ENCODE peak calls at places on chromosomes 12 and 14, in six cellular contexts. One of them, this sample, is unnamed. For H3K4me1, the result is how much of the 10 kb centered on the place peaks cover.

GRCh38 chr12:95216704-95217376 is 427 bp downstream of the FGD6 start:
- DNase-seq in stomach: no peak
- DNase-seq in ascending aorta: no peak
- DNase-seq in mesendoderm: peak
- DNase-seq in neural progenitor cell: no peak
- DNase-seq in CD4-positive, CD25-positive, alpha-beta regulatory T cell: no peak
- DNase-seq in this sample: no peak

GRCh38 chr12:58450868-58451482 is 469.3 kb downstream of the LRIG3 start:
- DNase-seq in stomach: peak
- DNase-seq in ascending aorta: no peak
- DNase-seq in mesendoderm: no peak
- DNase-seq in neural progenitor cell: peak
- DNase-seq in CD4-positive, CD25-positive, alpha-beta regulatory T cell: no peak
- DNase-seq in this sample: no peak

GRCh38 chr14:76920572-76921175 is 94.5 kb downstream of the LRRC74A start:
- DNase-seq in stomach: no peak
- DNase-seq in ascending aorta: no peak
- DNase-seq in mesendoderm: peak
- DNase-seq in neural progenitor cell: peak
- DNase-seq in CD4-positive, CD25-positive, alpha-beta regulatory T cell: no peak
- DNase-seq in this sample: peak

GRCh38 chr12:106033161-106033675 is 105.5 kb downstream of the NUAK1 start:
- DNase-seq in stomach: no peak
- DNase-seq in ascending aorta: no peak
- DNase-seq in mesendoderm: no peak
- DNase-seq in neural progenitor cell: no peak
- DNase-seq in CD4-positive, CD25-positive, alpha-beta regulatory T cell: no peak
- DNase-seq in this sample: no peak

GRCh38 chr14:23364604-23365352 is at the start of gene EFS:
- DNase-seq in stomach: no peak
- DNase-seq in ascending aorta: peak
- DNase-seq in mesendoderm: peak
- DNase-seq in neural progenitor cell: peak
- DNase-seq in CD4-positive, CD25-positive, alpha-beta regulatory T cell: no peak
- DNase-seq in this sample: no peak

GRCh38 chr12:131643581-131644452 is 67.1 kb upstream of the SFSWAP start:
- DNase-seq in stomach: no peak
- DNase-seq in ascending aorta: no peak
- DNase-seq in mesendoderm: no peak
- DNase-seq in neural progenitor cell: no peak
- DNase-seq in CD4-positive, CD25-positive, alpha-beta regulatory T cell: no peak
- DNase-seq in this sample: no peak

GRCh38 chr12:109309441-109310246 is 560 bp upstream of the FOXN4 start:
- DNase-seq in stomach: no peak
- DNase-seq in ascending aorta: no peak
- DNase-seq in mesendoderm: peak
- DNase-seq in neural progenitor cell: peak
- DNase-seq in CD4-positive, CD25-positive, alpha-beta regulatory T cell: peak
- DNase-seq in this sample: no peak

GRCh38 chr12:109963743-109964429 is 32.3 kb downstream of the GIT2 start:
- DNase-seq in stomach: no peak
- DNase-seq in ascending aorta: no peak
- DNase-seq in mesendoderm: no peak
- DNase-seq in neural progenitor cell: no peak
- DNase-seq in CD4-positive, CD25-positive, alpha-beta regulatory T cell: no peak
- DNase-seq in this sample: no peak

GRCh38 chr12:30902001-30902400 is 24.5 kb upstream of the TSPAN11 start:
- DNase-seq in stomach: no peak
- DNase-seq in ascending aorta: no peak
- DNase-seq in mesendoderm: no peak
- DNase-seq in neural progenitor cell: no peak
- DNase-seq in CD4-positive, CD25-positive, alpha-beta regulatory T cell: no peak
- DNase-seq in this sample: no peak

GRCh38 chr12:51632598-51632997 is 41.6 kb downstream of the SCN8A start:
- DNase-seq in stomach: no peak
- DNase-seq in ascending aorta: no peak
- DNase-seq in mesendoderm: no peak
- DNase-seq in neural progenitor cell: no peak
- DNase-seq in CD4-positive, CD25-positive, alpha-beta regulatory T cell: no peak
- DNase-seq in this sample: no peak

GRCh38 chr12:79402626-79403025 is 288.1 kb downstream of the PAWR start:
- DNase-seq in stomach: no peak
- DNase-seq in ascending aorta: no peak
- DNase-seq in mesendoderm: no peak
- DNase-seq in neural progenitor cell: no peak
- DNase-seq in CD4-positive, CD25-positive, alpha-beta regulatory T cell: no peak
- DNase-seq in this sample: no peak

GRCh38 chr12:13937735-13938134 is 43.7 kb downstream of the GRIN2B start:
- DNase-seq in stomach: no peak
- DNase-seq in ascending aorta: no peak
- DNase-seq in mesendoderm: no peak
- DNase-seq in neural progenitor cell: no peak
- DNase-seq in CD4-positive, CD25-positive, alpha-beta regulatory T cell: no peak
- DNase-seq in this sample: no peak

GRCh38 chr12:54141534-54142475 is 47.0 kb downstream of the SMUG1 start:
- DNase-seq in stomach: no peak
- DNase-seq in ascending aorta: peak
- DNase-seq in mesendoderm: peak
- DNase-seq in neural progenitor cell: no peak
- DNase-seq in CD4-positive, CD25-positive, alpha-beta regulatory T cell: no peak
- DNase-seq in this sample: no peak

GRCh38 chr14:63045612-63046320 is 508 bp upstream of the KCNH5 start:
- DNase-seq in stomach: no peak
- DNase-seq in ascending aorta: no peak
- DNase-seq in mesendoderm: peak
- DNase-seq in neural progenitor cell: peak
- DNase-seq in CD4-positive, CD25-positive, alpha-beta regulatory T cell: no peak
- DNase-seq in this sample: peak

GRCh38 chr12:107448198-107448597 is 237.4 kb upstream of the PWP1 start:
- DNase-seq in stomach: no peak
- DNase-seq in ascending aorta: no peak
- DNase-seq in mesendoderm: peak
- DNase-seq in neural progenitor cell: peak
- DNase-seq in CD4-positive, CD25-positive, alpha-beta regulatory T cell: no peak
- DNase-seq in this sample: no peak

GRCh38 chr14:22560638-22561365 is 28.2 kb downstream of the DAD1 start:
- DNase-seq in stomach: peak
- DNase-seq in ascending aorta: peak
- DNase-seq in mesendoderm: peak
- DNase-seq in neural progenitor cell: no peak
- DNase-seq in CD4-positive, CD25-positive, alpha-beta regulatory T cell: peak
- DNase-seq in this sample: no peak

GRCh38 chr12:15613981-15614380 is 175.2 kb downstream of the EPS8 start:
- DNase-seq in stomach: no peak
- DNase-seq in ascending aorta: no peak
- DNase-seq in mesendoderm: no peak
- DNase-seq in neural progenitor cell: no peak
- DNase-seq in CD4-positive, CD25-positive, alpha-beta regulatory T cell: no peak
- DNase-seq in this sample: no peak

GRCh38 chr14:22733829-22734228 is 32.7 kb upstream of the OXA1L start:
- DNase-seq in stomach: no peak
- DNase-seq in ascending aorta: no peak
- DNase-seq in mesendoderm: no peak
- DNase-seq in neural progenitor cell: no peak
- DNase-seq in CD4-positive, CD25-positive, alpha-beta regulatory T cell: no peak
- DNase-seq in this sample: no peak

GRCh38 chr14:68405959-68406358 is 386.9 kb downstream of the ZFP36L1 start:
- DNase-seq in stomach: no peak
- DNase-seq in ascending aorta: no peak
- DNase-seq in mesendoderm: no peak
- DNase-seq in neural progenitor cell: no peak
- DNase-seq in CD4-positive, CD25-positive, alpha-beta regulatory T cell: no peak
- DNase-seq in this sample: no peak

GRCh38 chr12:57756406-57757341 is 1.8 kb downstream of the MARCHF9 start:
- DNase-seq in stomach: peak
- DNase-seq in ascending aorta: no peak
- DNase-seq in mesendoderm: peak
- DNase-seq in neural progenitor cell: peak
- DNase-seq in CD4-positive, CD25-positive, alpha-beta regulatory T cell: peak
- DNase-seq in this sample: no peak

GRCh38 chr12:23887055-23887835 is 62.2 kb downstream of the SOX5 start:
- DNase-seq in stomach: no peak
- DNase-seq in ascending aorta: no peak
- DNase-seq in mesendoderm: peak
- DNase-seq in neural progenitor cell: no peak
- DNase-seq in CD4-positive, CD25-positive, alpha-beta regulatory T cell: no peak
- DNase-seq in this sample: no peak

GRCh38 chr12:127351481-127352010 is 915.4 kb upstream of the TMEM132C start:
- DNase-seq in stomach: no peak
- DNase-seq in ascending aorta: no peak
- DNase-seq in mesendoderm: no peak
- DNase-seq in neural progenitor cell: no peak
- DNase-seq in CD4-positive, CD25-positive, alpha-beta regulatory T cell: no peak
- DNase-seq in this sample: no peak

GRCh38 chr14:81766597-81766996 is 232.9 kb upstream of the SEL1L start:
- DNase-seq in stomach: no peak
- DNase-seq in ascending aorta: no peak
- DNase-seq in mesendoderm: peak
- DNase-seq in neural progenitor cell: no peak
- DNase-seq in CD4-positive, CD25-positive, alpha-beta regulatory T cell: no peak
- DNase-seq in this sample: no peak

DNA sequence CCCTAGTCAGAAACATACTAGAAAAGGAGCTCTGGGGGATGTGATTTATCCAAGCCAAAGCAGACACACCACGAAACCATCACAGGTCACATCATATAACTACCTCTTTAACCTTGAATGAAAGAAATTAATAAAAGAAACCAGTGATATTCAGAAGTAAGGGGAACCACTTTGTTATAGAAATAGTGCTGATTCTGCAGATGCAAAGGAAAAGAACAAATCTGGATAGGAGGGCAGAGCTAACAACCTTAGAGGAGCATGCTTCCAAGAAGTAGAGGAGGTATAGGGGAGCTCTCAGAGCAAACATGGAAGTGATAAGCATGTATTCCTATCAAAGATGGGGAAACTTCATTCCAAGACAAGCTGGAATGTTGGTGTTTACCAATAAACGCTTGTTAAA is 117.0 kb upstream of the MDM1 start:
- DNase-seq in stomach: no peak
- DNase-seq in ascending aorta: no peak
- DNase-seq in mesendoderm: no peak
- DNase-seq in neural progenitor cell: no peak
- DNase-seq in CD4-positive, CD25-positive, alpha-beta regulatory T cell: no peak
- DNase-seq in this sample: no peak
- H3K4me1 ChIP-seq in stomach: under half
- H3K4me1 ChIP-seq in ascending aorta: under half
- H3K4me1 ChIP-seq in mesendoderm: under half
- H3K4me1 ChIP-seq in neural progenitor cell: under half
- H3K4me1 ChIP-seq in CD4-positive, CD25-positive, alpha-beta regulatory T cell: under half
- H3K4me1 ChIP-seq in this sample: under half

GRCh38 chr12:63895841-63896240 is 51.3 kb downstream of the SRGAP1 start:
- DNase-seq in stomach: no peak
- DNase-seq in ascending aorta: no peak
- DNase-seq in mesendoderm: no peak
- DNase-seq in neural progenitor cell: no peak
- DNase-seq in CD4-positive, CD25-positive, alpha-beta regulatory T cell: no peak
- DNase-seq in this sample: no peak

GRCh38 chr12:63898764-63899337 is 54.4 kb downstream of the SRGAP1 start:
- DNase-seq in stomach: no peak
- DNase-seq in ascending aorta: no peak
- DNase-seq in mesendoderm: no peak
- DNase-seq in neural progenitor cell: no peak
- DNase-seq in CD4-positive, CD25-positive, alpha-beta regulatory T cell: no peak
- DNase-seq in this sample: no peak

GRCh38 chr12:63899396-63899795 is 54.9 kb downstream of the SRGAP1 start:
- DNase-seq in stomach: no peak
- DNase-seq in ascending aorta: no peak
- DNase-seq in mesendoderm: no peak
- DNase-seq in neural progenitor cell: no peak
- DNase-seq in CD4-positive, CD25-positive, alpha-beta regulatory T cell: no peak
- DNase-seq in this sample: peak

GRCh38 chr12:63900922-63901793 is 56.7 kb downstream of the SRGAP1 start:
- DNase-seq in stomach: no peak
- DNase-seq in ascending aorta: no peak
- DNase-seq in mesendoderm: no peak
- DNase-seq in neural progenitor cell: no peak
- DNase-seq in CD4-positive, CD25-positive, alpha-beta regulatory T cell: no peak
- DNase-seq in this sample: peak

DNA sequence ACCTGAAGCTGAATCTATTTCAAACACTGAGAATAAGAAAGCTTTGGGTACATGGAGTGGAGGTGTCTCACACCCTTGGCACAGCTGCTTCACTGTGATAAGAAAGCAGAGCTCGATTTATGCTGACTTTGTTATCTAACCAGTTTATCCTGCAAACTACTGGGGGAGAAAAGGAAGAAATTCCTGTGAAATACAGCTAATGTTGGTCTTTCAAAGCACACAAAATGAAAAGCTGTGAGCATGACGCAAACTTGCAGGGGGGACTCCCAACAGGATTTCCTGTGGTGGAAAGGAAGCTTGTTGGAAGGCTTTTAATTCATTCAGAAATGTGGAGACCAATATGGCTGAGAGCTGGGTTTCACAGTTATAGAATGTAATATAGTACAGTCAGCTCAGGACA is 53.4 kb downstream of the SRGAP1 start:
- DNase-seq in stomach: no peak
- DNase-seq in ascending aorta: no peak
- DNase-seq in mesendoderm: peak
- DNase-seq in neural progenitor cell: no peak
- DNase-seq in CD4-positive, CD25-positive, alpha-beta regulatory T cell: no peak
- DNase-seq in this sample: no peak
- H3K4me1 ChIP-seq in stomach: under half
- H3K4me1 ChIP-seq in ascending aorta: under half
- H3K4me1 ChIP-seq in mesendoderm: under half
- H3K4me1 ChIP-seq in neural progenitor cell: under half
- H3K4me1 ChIP-seq in CD4-positive, CD25-positive, alpha-beta regulatory T cell: under half
- H3K4me1 ChIP-seq in this sample: under half

GRCh38 chr12:27272375-27273028 is 28.4 kb downstream of the STK38L start:
- DNase-seq in stomach: no peak
- DNase-seq in ascending aorta: no peak
- DNase-seq in mesendoderm: no peak
- DNase-seq in neural progenitor cell: no peak
- DNase-seq in CD4-positive, CD25-positive, alpha-beta regulatory T cell: no peak
- DNase-seq in this sample: peak
- H3K4me1 ChIP-seq in stomach: half or more
- H3K4me1 ChIP-seq in ascending aorta: under half
- H3K4me1 ChIP-seq in mesendoderm: under half
- H3K4me1 ChIP-seq in neural progenitor cell: under half
- H3K4me1 ChIP-seq in CD4-positive, CD25-positive, alpha-beta regulatory T cell: under half
- H3K4me1 ChIP-seq in this sample: under half

DNA sequence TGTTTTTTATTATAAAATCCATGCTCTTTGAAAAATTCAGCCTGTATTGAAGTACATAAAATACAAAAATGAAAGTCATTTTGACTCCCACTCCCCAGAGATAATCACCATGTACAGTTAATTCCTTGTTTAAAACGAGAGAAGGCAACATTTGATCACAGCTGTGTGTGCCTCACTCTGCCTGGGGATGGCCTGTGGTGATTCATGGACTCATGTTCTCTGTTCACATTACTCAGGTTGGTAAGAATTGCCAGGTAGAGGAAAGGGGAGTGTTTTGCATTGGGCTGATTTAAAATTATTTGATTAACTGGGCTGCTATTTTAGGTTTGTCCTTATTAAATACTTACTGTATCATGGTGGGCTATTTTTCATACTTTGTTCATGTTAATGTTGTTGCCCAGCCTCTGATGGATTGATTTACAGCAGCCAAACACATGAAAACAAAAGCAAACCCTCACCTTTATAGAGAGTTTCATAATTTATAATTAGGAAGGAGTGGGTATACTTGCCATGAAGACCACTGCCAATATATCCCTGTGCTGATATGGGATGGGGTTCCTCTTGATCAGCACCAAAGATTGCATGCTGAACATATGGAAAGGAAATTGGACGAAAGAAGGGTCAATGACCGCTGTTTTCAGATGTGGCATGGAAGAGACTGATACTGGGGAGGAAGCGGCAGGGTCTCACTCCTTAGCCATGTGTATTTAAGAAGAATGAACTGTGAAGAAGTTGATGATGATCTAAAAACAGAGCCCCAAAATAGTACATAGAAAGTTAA is 3.0 kb downstream of the ZBTB1 start:
- DNase-seq in stomach: no peak
- DNase-seq in ascending aorta: no peak
- DNase-seq in mesendoderm: peak
- DNase-seq in neural progenitor cell: no peak
- DNase-seq in CD4-positive, CD25-positive, alpha-beta regulatory T cell: no peak
- DNase-seq in this sample: no peak
- H3K4me1 ChIP-seq in stomach: under half
- H3K4me1 ChIP-seq in ascending aorta: under half
- H3K4me1 ChIP-seq in mesendoderm: under half
- H3K4me1 ChIP-seq in neural progenitor cell: under half
- H3K4me1 ChIP-seq in CD4-positive, CD25-positive, alpha-beta regulatory T cell: half or more
- H3K4me1 ChIP-seq in this sample: under half

This sample was measured in pancreas.